ENCODE peak calls at places on chromosomes 7 and 10, in seven cellular contexts. X, K, R, E, Q, F and J are unnamed samples.

GRCh38 chr10:132113206-132113605 is 47.5 kb downstream of the JAKMIP3 start:
- DNase-seq in E (peak), F (no peak), Q (no peak), X (no peak), K (no peak), R (no peak), J (no peak)

GRCh38 chr10:6119962-6120361 is 31.1 kb downstream of the RBM17 start:
- DNase-seq in E (no peak), Q (no peak), R (no peak), X (no peak), F (no peak), K (no peak), J (no peak)

GRCh38 chr10:66834802-66835201 is 91.0 kb upstream of the LRRTM3 start:
- DNase-seq in E (no peak), F (no peak), X (no peak), Q (no peak), R (no peak), K (no peak), J (no peak)

GRCh38 chr7:100957832-100958421 is 8.6 kb downstream of the MUC3A start:
- DNase-seq in X (no peak), Q (no peak), E (no peak), F (no peak), K (no peak), R (no peak), J (peak)

GRCh38 chr10:75660833-75661232 is 229.4 kb downstream of the LRMDA start:
- DNase-seq in F (no peak), Q (no peak), R (no peak), K (peak), X (no peak), E (no peak), J (no peak)

GRCh38 chr7:6628045-6628444 is 9.1 kb upstream of the ZNF316 start:
- DNase-seq in X (peak), K (peak), Q (no peak), F (no peak), E (no peak), R (no peak), J (no peak)

GRCh38 chr10:7795605-7796004 is 7.6 kb downstream of the ATP5F1C start:
- DNase-seq in X (no peak), K (no peak), Q (no peak), R (peak), E (peak), F (no peak), J (no peak)

GRCh38 chr7:43554423-43554822 is 28.5 kb upstream of the STK17A start:
- DNase-seq in Q (no peak), R (no peak), E (no peak), X (no peak), K (no peak), F (no peak), J (no peak)

GRCh38 chr10:78337016-78337415 is 303.4 kb downstream of the RPS24 start:
- DNase-seq in X (no peak), Q (no peak), E (no peak), K (no peak), R (no peak), F (no peak), J (no peak)

GRCh38 chr10:94307046-94307615 is 55.6 kb downstream of the NOC3L start:
- DNase-seq in R (no peak), K (no peak), F (no peak), X (no peak), E (no peak), Q (no peak), J (no peak)

GRCh38 chr10:97503413-97503812 is 4.7 kb downstream of the UBTD1 start:
- DNase-seq in Q (peak), K (no peak), X (no peak), F (no peak), R (no peak), E (no peak), J (no peak)

GRCh38 chr7:99002827-99003212 is 124.5 kb downstream of the TRRAP start:
- DNase-seq in R (no peak), E (no peak), F (no peak), Q (no peak), X (no peak), K (no peak), J (no peak)

GRCh38 chr7:33841658-33842057 is 63.7 kb upstream of the BMPER start:
- DNase-seq in R (peak), E (no peak), Q (no peak), K (peak), F (peak), X (peak), J (peak)

GRCh38 chr7:45917064-45917463 is 4.0 kb downstream of the IGFBP3 start:
- DNase-seq in Q (no peak), E (no peak), K (no peak), F (no peak), R (no peak), X (no peak), J (no peak)

GRCh38 chr10:27197980-27198645 is 42.5 kb downstream of the ACBD5 start:
- DNase-seq in X (no peak), F (no peak), R (no peak), E (no peak), Q (no peak), K (no peak), J (no peak)